ENCODE peak calls at places on chromosomes 13 and 19, in eight cellular contexts. One of them, this sample, is unnamed.

GRCh38 chr13:111937763-111938375 is 129.1 kb upstream of the SOX1 start:
- DNase-seq in effector memory CD4-positive, alpha-beta T cell: no peak
- DNase-seq in NCI-H446 treated with DMSO at 0.1 percent for 48 hours: no peak
- DNase-seq in SHP77: no peak
- DNase-seq in OCI-LY7: no peak
- DNase-seq in NCI-H510A: peak
- DNase-seq in midbrain: no peak
- DNase-seq in renal cortical epithelial cell: no peak
- DNase-seq in this sample: no peak

GRCh38 chr19:46181386-46181774 is 33.3 kb downstream of the IGFL2 start:
- DNase-seq in renal cortical epithelial cell: no peak
- DNase-seq in midbrain: no peak
- DNase-seq in effector memory CD4-positive, alpha-beta T cell: no peak
- DNase-seq in OCI-LY7: no peak
- DNase-seq in SHP77: no peak
- DNase-seq in NCI-H446 treated with DMSO at 0.1 percent for 48 hours: no peak
- DNase-seq in NCI-H510A: no peak
- DNase-seq in this sample: no peak

GRCh38 chr13:91133941-91134772 is 213.3 kb upstream of the MIR17HG start:
- DNase-seq in NCI-H446 treated with DMSO at 0.1 percent for 48 hours: peak
- DNase-seq in OCI-LY7: peak
- DNase-seq in midbrain: peak
- DNase-seq in effector memory CD4-positive, alpha-beta T cell: no peak
- DNase-seq in SHP77: peak
- DNase-seq in NCI-H510A: no peak
- DNase-seq in renal cortical epithelial cell: peak
- DNase-seq in this sample: peak

GRCh38 chr19:47280183-47280797 is 5.6 kb downstream of the INAFM1 start:
- DNase-seq in renal cortical epithelial cell: no peak
- DNase-seq in SHP77: peak
- DNase-seq in midbrain: no peak
- DNase-seq in effector memory CD4-positive, alpha-beta T cell: peak
- DNase-seq in OCI-LY7: peak
- DNase-seq in NCI-H510A: no peak
- DNase-seq in NCI-H446 treated with DMSO at 0.1 percent for 48 hours: no peak
- DNase-seq in this sample: no peak

GRCh38 chr13:107715496-107715895 is 499.8 kb downstream of the LIG4 start:
- DNase-seq in OCI-LY7: no peak
- DNase-seq in midbrain: no peak
- DNase-seq in NCI-H510A: peak
- DNase-seq in SHP77: no peak
- DNase-seq in renal cortical epithelial cell: no peak
- DNase-seq in effector memory CD4-positive, alpha-beta T cell: no peak
- DNase-seq in NCI-H446 treated with DMSO at 0.1 percent for 48 hours: no peak
- DNase-seq in this sample: no peak

GRCh38 chr13:58804832-58805231 is 1173.3 kb downstream of the PCDH17 start:
- DNase-seq in midbrain: no peak
- DNase-seq in NCI-H510A: no peak
- DNase-seq in SHP77: no peak
- DNase-seq in renal cortical epithelial cell: no peak
- DNase-seq in effector memory CD4-positive, alpha-beta T cell: no peak
- DNase-seq in OCI-LY7: no peak
- DNase-seq in NCI-H446 treated with DMSO at 0.1 percent for 48 hours: no peak
- DNase-seq in this sample: no peak

GRCh38 chr19:30303131-30303654 is 69.0 kb upstream of the ZNF536 start:
- DNase-seq in OCI-LY7: no peak
- DNase-seq in renal cortical epithelial cell: no peak
- DNase-seq in SHP77: no peak
- DNase-seq in NCI-H510A: no peak
- DNase-seq in effector memory CD4-positive, alpha-beta T cell: no peak
- DNase-seq in NCI-H446 treated with DMSO at 0.1 percent for 48 hours: no peak
- DNase-seq in midbrain: no peak
- DNase-seq in this sample: no peak

GRCh38 chr13:79393564-79394249 is 12.3 kb downstream of the RBM26 start:
- DNase-seq in SHP77: peak
- DNase-seq in NCI-H510A: no peak
- DNase-seq in NCI-H446 treated with DMSO at 0.1 percent for 48 hours: no peak
- DNase-seq in renal cortical epithelial cell: peak
- DNase-seq in OCI-LY7: peak
- DNase-seq in midbrain: no peak
- DNase-seq in effector memory CD4-positive, alpha-beta T cell: no peak
- DNase-seq in this sample: no peak

GRCh38 chr19:18202759-18203407 is 959 bp downstream of the RAB3A start:
- DNase-seq in effector memory CD4-positive, alpha-beta T cell: no peak
- DNase-seq in renal cortical epithelial cell: no peak
- DNase-seq in NCI-H510A: no peak
- DNase-seq in SHP77: no peak
- DNase-seq in OCI-LY7: peak
- DNase-seq in midbrain: peak
- DNase-seq in NCI-H446 treated with DMSO at 0.1 percent for 48 hours: no peak
- DNase-seq in this sample: peak

GRCh38 chr13:30196025-30196424 is 111.3 kb downstream of the KATNAL1 start:
- DNase-seq in renal cortical epithelial cell: no peak
- DNase-seq in NCI-H510A: peak
- DNase-seq in OCI-LY7: no peak
- DNase-seq in SHP77: peak
- DNase-seq in effector memory CD4-positive, alpha-beta T cell: no peak
- DNase-seq in midbrain: no peak
- DNase-seq in NCI-H446 treated with DMSO at 0.1 percent for 48 hours: no peak
- DNase-seq in this sample: no peak

GRCh38 chr13:108924154-108924940 is 294.9 kb downstream of the MYO16 start:
- DNase-seq in renal cortical epithelial cell: peak
- DNase-seq in SHP77: no peak
- DNase-seq in NCI-H446 treated with DMSO at 0.1 percent for 48 hours: no peak
- DNase-seq in midbrain: no peak
- DNase-seq in effector memory CD4-positive, alpha-beta T cell: no peak
- DNase-seq in OCI-LY7: no peak
- DNase-seq in NCI-H510A: no peak
- DNase-seq in this sample: no peak

GRCh38 chr19:28618504-28618903 is 594.4 kb downstream of the UQCRFS1 start:
- DNase-seq in NCI-H446 treated with DMSO at 0.1 percent for 48 hours: no peak
- DNase-seq in renal cortical epithelial cell: no peak
- DNase-seq in midbrain: no peak
- DNase-seq in OCI-LY7: no peak
- DNase-seq in SHP77: no peak
- DNase-seq in effector memory CD4-positive, alpha-beta T cell: no peak
- DNase-seq in NCI-H510A: no peak
- DNase-seq in this sample: no peak

GRCh38 chr19:41543582-41543981 is 32.4 kb upstream of the CEACAM21 start:
- DNase-seq in effector memory CD4-positive, alpha-beta T cell: no peak
- DNase-seq in NCI-H446 treated with DMSO at 0.1 percent for 48 hours: no peak
- DNase-seq in midbrain: no peak
- DNase-seq in SHP77: no peak
- DNase-seq in renal cortical epithelial cell: no peak
- DNase-seq in NCI-H510A: no peak
- DNase-seq in OCI-LY7: no peak
- DNase-seq in this sample: no peak

GRCh38 chr13:112965103-112965502 is 3.9 kb upstream of the MCF2L start:
- DNase-seq in effector memory CD4-positive, alpha-beta T cell: no peak
- DNase-seq in OCI-LY7: no peak
- DNase-seq in SHP77: no peak
- DNase-seq in midbrain: no peak
- DNase-seq in renal cortical epithelial cell: no peak
- DNase-seq in NCI-H510A: peak
- DNase-seq in NCI-H446 treated with DMSO at 0.1 percent for 48 hours: no peak
- DNase-seq in this sample: no peak

GRCh38 chr19:17473041-17473440 is 2.7 kb downstream of the SLC27A1 start:
- DNase-seq in midbrain: no peak
- DNase-seq in effector memory CD4-positive, alpha-beta T cell: no peak
- DNase-seq in NCI-H510A: no peak
- DNase-seq in OCI-LY7: no peak
- DNase-seq in renal cortical epithelial cell: peak
- DNase-seq in NCI-H446 treated with DMSO at 0.1 percent for 48 hours: peak
- DNase-seq in SHP77: no peak
- DNase-seq in this sample: no peak

GRCh38 chr13:45907501-45907900 is 55.9 kb upstream of the SIAH3 start:
- DNase-seq in SHP77: no peak
- DNase-seq in renal cortical epithelial cell: no peak
- DNase-seq in NCI-H446 treated with DMSO at 0.1 percent for 48 hours: no peak
- DNase-seq in NCI-H510A: no peak
- DNase-seq in OCI-LY7: no peak
- DNase-seq in effector memory CD4-positive, alpha-beta T cell: no peak
- DNase-seq in midbrain: no peak
- DNase-seq in this sample: no peak

GRCh38 chr19:40280608-40281221 is 4.4 kb downstream of the AKT2 start:
- DNase-seq in effector memory CD4-positive, alpha-beta T cell: no peak
- DNase-seq in midbrain: no peak
- DNase-seq in NCI-H510A: no peak
- DNase-seq in SHP77: no peak
- DNase-seq in NCI-H446 treated with DMSO at 0.1 percent for 48 hours: no peak
- DNase-seq in OCI-LY7: peak
- DNase-seq in renal cortical epithelial cell: peak
- DNase-seq in this sample: no peak

GRCh38 chr19:1390594-1391423 is 7.1 kb downstream of the NDUFS7 start:
- DNase-seq in NCI-H446 treated with DMSO at 0.1 percent for 48 hours: no peak
- DNase-seq in OCI-LY7: no peak
- DNase-seq in midbrain: no peak
- DNase-seq in SHP77: no peak
- DNase-seq in effector memory CD4-positive, alpha-beta T cell: no peak
- DNase-seq in renal cortical epithelial cell: no peak
- DNase-seq in NCI-H510A: no peak
- DNase-seq in this sample: no peak

GRCh38 chr19:1265611-1266115 is 3.5 kb upstream of the CIRBP start:
- DNase-seq in OCI-LY7: no peak
- DNase-seq in NCI-H446 treated with DMSO at 0.1 percent for 48 hours: no peak
- DNase-seq in SHP77: no peak
- DNase-seq in NCI-H510A: no peak
- DNase-seq in midbrain: no peak
- DNase-seq in renal cortical epithelial cell: no peak
- DNase-seq in effector memory CD4-positive, alpha-beta T cell: no peak
- DNase-seq in this sample: no peak

GRCh38 chr13:103140001-103140671 is 73.9 kb upstream of the SLC10A2 start:
- DNase-seq in SHP77: peak
- DNase-seq in OCI-LY7: peak
- DNase-seq in NCI-H510A: no peak
- DNase-seq in midbrain: peak
- DNase-seq in effector memory CD4-positive, alpha-beta T cell: no peak
- DNase-seq in NCI-H446 treated with DMSO at 0.1 percent for 48 hours: peak
- DNase-seq in renal cortical epithelial cell: peak
- DNase-seq in this sample: no peak

GRCh38 chr13:72469932-72470331 is 257.5 kb downstream of the MZT1 start:
- DNase-seq in SHP77: no peak
- DNase-seq in renal cortical epithelial cell: no peak
- DNase-seq in OCI-LY7: no peak
- DNase-seq in effector memory CD4-positive, alpha-beta T cell: no peak
- DNase-seq in midbrain: no peak
- DNase-seq in NCI-H446 treated with DMSO at 0.1 percent for 48 hours: no peak
- DNase-seq in NCI-H510A: no peak
- DNase-seq in this sample: no peak

GRCh38 chr19:51771369-51771768 is 10.4 kb downstream of the FPR2 start:
- DNase-seq in OCI-LY7: no peak
- DNase-seq in renal cortical epithelial cell: no peak
- DNase-seq in effector memory CD4-positive, alpha-beta T cell: no peak
- DNase-seq in midbrain: no peak
- DNase-seq in NCI-H446 treated with DMSO at 0.1 percent for 48 hours: no peak
- DNase-seq in NCI-H510A: no peak
- DNase-seq in SHP77: no peak
- DNase-seq in this sample: no peak

GRCh38 chr13:113544896-113545295 is 39.7 kb upstream of the TFDP1 start:
- DNase-seq in renal cortical epithelial cell: no peak
- DNase-seq in effector memory CD4-positive, alpha-beta T cell: no peak
- DNase-seq in NCI-H510A: no peak
- DNase-seq in OCI-LY7: no peak
- DNase-seq in midbrain: no peak
- DNase-seq in NCI-H446 treated with DMSO at 0.1 percent for 48 hours: no peak
- DNase-seq in SHP77: no peak
- DNase-seq in this sample: no peak

GRCh38 chr13:30191491-30192100 is 115.8 kb downstream of the KATNAL1 start:
- DNase-seq in effector memory CD4-positive, alpha-beta T cell: no peak
- DNase-seq in midbrain: no peak
- DNase-seq in OCI-LY7: no peak
- DNase-seq in renal cortical epithelial cell: peak
- DNase-seq in SHP77: no peak
- DNase-seq in NCI-H446 treated with DMSO at 0.1 percent for 48 hours: no peak
- DNase-seq in NCI-H510A: no peak
- DNase-seq in this sample: no peak

GRCh38 chr13:110466261-110466660 is 95.3 kb downstream of the RAB20 start:
- DNase-seq in effector memory CD4-positive, alpha-beta T cell: no peak
- DNase-seq in NCI-H510A: no peak
- DNase-seq in midbrain: no peak
- DNase-seq in renal cortical epithelial cell: no peak
- DNase-seq in NCI-H446 treated with DMSO at 0.1 percent for 48 hours: no peak
- DNase-seq in OCI-LY7: no peak
- DNase-seq in SHP77: peak
- DNase-seq in this sample: no peak

GRCh38 chr19:52665047-52665446 is 26.9 kb upstream of the ZNF83 start:
- DNase-seq in OCI-LY7: no peak
- DNase-seq in NCI-H446 treated with DMSO at 0.1 percent for 48 hours: no peak
- DNase-seq in midbrain: no peak
- DNase-seq in SHP77: no peak
- DNase-seq in effector memory CD4-positive, alpha-beta T cell: no peak
- DNase-seq in renal cortical epithelial cell: no peak
- DNase-seq in NCI-H510A: no peak
- DNase-seq in this sample: no peak

This sample was measured in D721Med.